ENCODE peak calls at places on chromosomes 6 and 20, in seven cellular contexts. J is ELF-1; H is stimulated activated CD4-positive, alpha-beta T cell treated with anti-CD3 and anti-CD28 coated beads, Interleukin-2, amount 100 ng/mL, for 4 hours; B is lower lobe of right lung; U is skeletal muscle cell; N is NCI-H1694 treated with DMSO at 0.1 percent for 48 hours; D is kidney glomerular epithelial cell. X is an unnamed sample.

GRCh38 chr20:50368813-50369224 is 141.4 kb upstream of the PTPN1 start:
- DNase-seq in B (no peak), D (no peak), U (no peak), J (no peak), H (no peak), N (no peak), X (no peak)

GRCh38 chr6:105601541-105602174 is 198.8 kb upstream of the PREP start:
- DNase-seq in D (peak), N (no peak), U (peak), B (peak), H (no peak), J (no peak), X (peak)

GRCh38 chr20:64064145-64064698 is 1.2 kb downstream of the TCEA2 start:
- DNase-seq in U (no peak), B (no peak), D (no peak), N (no peak), J (no peak), H (no peak), X (peak)

GRCh38 chr20:17666491-17666890 is 15.6 kb downstream of the RRBP1 start:
- DNase-seq in J (no peak), U (no peak), B (no peak), N (no peak), H (no peak), D (peak), X (no peak)

GRCh38 chr20:1403624-1404023 is 10.8 kb upstream of the FKBP1A start:
- DNase-seq in B (no peak), D (no peak), H (no peak), N (no peak), U (no peak), J (no peak), X (no peak)

GRCh38 chr20:44068311-44068710 is 118.7 kb downstream of the JPH2 start:
- DNase-seq in H (no peak), N (no peak), B (no peak), U (no peak), D (no peak), J (no peak), X (no peak)

GRCh38 chr20:5822569-5822968 is 72.4 kb downstream of the SHLD1 start:
- DNase-seq in H (no peak), D (no peak), N (no peak), J (no peak), U (no peak), B (no peak), X (no peak)

GRCh38 chr6:118813795-118814194 is 80.2 kb upstream of the ASF1A start:
- DNase-seq in D (no peak), J (no peak), N (no peak), B (no peak), H (no peak), U (peak), X (no peak)

GRCh38 chr20:64142546-64142945 is 21.7 kb upstream of the MYT1 start:
- DNase-seq in J (no peak), B (peak), U (no peak), D (no peak), N (no peak), H (no peak), X (no peak)

GRCh38 chr6:126701799-126702198 is 361.9 kb downstream of the CENPW start:
- DNase-seq in N (no peak), D (no peak), J (no peak), B (no peak), H (no peak), U (no peak), X (peak)

GRCh38 chr6:57135885-57136284 is 36.2 kb upstream of the BAG2 start:
- DNase-seq in H (no peak), J (no peak), U (no peak), N (no peak), D (no peak), B (no peak), X (no peak)

GRCh38 chr20:49583669-49584417 is 15.9 kb upstream of the PTGIS start:
- DNase-seq in D (peak), J (no peak), N (peak), B (peak), H (no peak), U (no peak), X (peak)

GRCh38 chr6:168122521-168122920 is 43.5 kb upstream of the FRMD1 start:
- DNase-seq in D (no peak), U (no peak), J (no peak), B (no peak), N (no peak), H (no peak), X (no peak)

GRCh38 chr6:160201056-160201455 is 57.6 kb downstream of the SLC22A2 start:
- DNase-seq in H (no peak), B (no peak), U (no peak), N (no peak), J (no peak), D (no peak), X (no peak)

GRCh38 chr20:51562334-51563140 is 20.0 kb upstream of the NFATC2 start:
- DNase-seq in J (peak), H (no peak), B (peak), U (peak), D (peak), N (no peak), X (peak)

GRCh38 chr6:74939309-74939708 is 266.5 kb downstream of the COL12A1 start:
- DNase-seq in B (no peak), D (no peak), U (no peak), H (no peak), N (no peak), J (no peak), X (peak)

GRCh38 chr6:36247691-36248090 is 22.2 kb upstream of the PNPLA1 start:
- DNase-seq in D (no peak), N (no peak), H (no peak), B (no peak), U (no peak), J (no peak), X (no peak)

GRCh38 chr6:90216081-90216977 is 80.3 kb downstream of the BACH2 start:
- DNase-seq in B (peak), H (no peak), D (peak), U (peak), N (no peak), J (peak), X (no peak)

GRCh38 chr6:154227862-154228520 is 128.6 kb downstream of the IPCEF1 start:
- DNase-seq in U (no peak), N (no peak), B (no peak), D (no peak), J (no peak), H (no peak), X (no peak)

GRCh38 chr20:33392016-33392415 is 9.3 kb downstream of the CDK5RAP1 start:
- DNase-seq in B (no peak), J (peak), D (no peak), H (no peak), U (peak), N (no peak), X (no peak)

GRCh38 chr6:123211777-123212545 is 215.9 kb downstream of the CLVS2 start:
- DNase-seq in B (no peak), D (no peak), H (no peak), U (no peak), J (no peak), N (no peak), X (no peak)

GRCh38 chr6:51466427-51466826 is 621.0 kb downstream of the PKHD1 start:
- DNase-seq in D (no peak), N (no peak), H (no peak), J (peak), B (no peak), U (no peak), X (no peak)

GRCh38 chr6:155121699-155122098 is 126.6 kb downstream of the TIAM2 start:
- DNase-seq in J (peak), D (no peak), U (no peak), B (no peak), N (peak), H (no peak), X (no peak)

X was measured in ACHN.